ENCODE peak calls at places on chromosomes 2 and 18, in ten cellular contexts. One of them, this sample, is unnamed.

GRCh38 chr18:79964330-79965118 is at the start of gene HSBP1L1:
- DNase-seq in GM12865: peak
- DNase-seq in M059J: peak
- DNase-seq in HT1080: no peak
- DNase-seq in AG04450: no peak
- DNase-seq in amygdala: no peak
- DNase-seq in nucleus accumbens: no peak
- DNase-seq in NCI-H1105 treated with DMSO at 0.1 percent for 48 hours: no peak
- DNase-seq in dorsolateral prefrontal cortex: no peak
- DNase-seq in smooth muscle cell of the brain vasculature: no peak
- DNase-seq in this sample: no peak

GRCh38 chr2:112749755-112750559 is 14.5 kb downstream of the CKAP2L start:
- DNase-seq in HT1080: peak
- DNase-seq in dorsolateral prefrontal cortex: peak
- DNase-seq in nucleus accumbens: peak
- DNase-seq in M059J: peak
- DNase-seq in NCI-H1105 treated with DMSO at 0.1 percent for 48 hours: peak
- DNase-seq in GM12865: peak
- DNase-seq in amygdala: peak
- DNase-seq in AG04450: peak
- DNase-seq in smooth muscle cell of the brain vasculature: peak
- DNase-seq in this sample: no peak

GRCh38 chr18:6843308-6843707 is 113.8 kb downstream of the ARHGAP28 start:
- DNase-seq in nucleus accumbens: no peak
- DNase-seq in dorsolateral prefrontal cortex: no peak
- DNase-seq in NCI-H1105 treated with DMSO at 0.1 percent for 48 hours: no peak
- DNase-seq in smooth muscle cell of the brain vasculature: no peak
- DNase-seq in M059J: no peak
- DNase-seq in amygdala: no peak
- DNase-seq in GM12865: no peak
- DNase-seq in HT1080: no peak
- DNase-seq in AG04450: no peak
- DNase-seq in this sample: no peak

GRCh38 chr2:237291138-237291792 is 122.7 kb downstream of the COL6A3 start:
- DNase-seq in M059J: peak
- DNase-seq in AG04450: peak
- DNase-seq in amygdala: peak
- DNase-seq in dorsolateral prefrontal cortex: peak
- DNase-seq in GM12865: no peak
- DNase-seq in NCI-H1105 treated with DMSO at 0.1 percent for 48 hours: peak
- DNase-seq in smooth muscle cell of the brain vasculature: peak
- DNase-seq in HT1080: peak
- DNase-seq in nucleus accumbens: peak
- DNase-seq in this sample: peak

GRCh38 chr2:159744363-159744762 is 32.1 kb downstream of the MARCHF7 start:
- DNase-seq in GM12865: no peak
- DNase-seq in nucleus accumbens: no peak
- DNase-seq in M059J: peak
- DNase-seq in HT1080: peak
- DNase-seq in smooth muscle cell of the brain vasculature: peak
- DNase-seq in dorsolateral prefrontal cortex: no peak
- DNase-seq in NCI-H1105 treated with DMSO at 0.1 percent for 48 hours: no peak
- DNase-seq in amygdala: no peak
- DNase-seq in AG04450: no peak
- DNase-seq in this sample: no peak

GRCh38 chr2:223474893-223475292 is 127.3 kb downstream of the SCG2 start:
- DNase-seq in dorsolateral prefrontal cortex: no peak
- DNase-seq in GM12865: no peak
- DNase-seq in amygdala: no peak
- DNase-seq in smooth muscle cell of the brain vasculature: no peak
- DNase-seq in NCI-H1105 treated with DMSO at 0.1 percent for 48 hours: no peak
- DNase-seq in AG04450: no peak
- DNase-seq in nucleus accumbens: no peak
- DNase-seq in HT1080: no peak
- DNase-seq in M059J: no peak
- DNase-seq in this sample: no peak

GRCh38 chr18:60996822-60997221 is 336.4 kb upstream of the CDH20 start:
- DNase-seq in M059J: no peak
- DNase-seq in HT1080: no peak
- DNase-seq in nucleus accumbens: no peak
- DNase-seq in GM12865: no peak
- DNase-seq in dorsolateral prefrontal cortex: no peak
- DNase-seq in NCI-H1105 treated with DMSO at 0.1 percent for 48 hours: no peak
- DNase-seq in AG04450: no peak
- DNase-seq in smooth muscle cell of the brain vasculature: no peak
- DNase-seq in amygdala: no peak
- DNase-seq in this sample: no peak

GRCh38 chr2:145524836-145525235 is 1004.9 kb upstream of the ZEB2 start:
- DNase-seq in GM12865: no peak
- DNase-seq in smooth muscle cell of the brain vasculature: no peak
- DNase-seq in NCI-H1105 treated with DMSO at 0.1 percent for 48 hours: no peak
- DNase-seq in nucleus accumbens: no peak
- DNase-seq in dorsolateral prefrontal cortex: no peak
- DNase-seq in amygdala: no peak
- DNase-seq in AG04450: no peak
- DNase-seq in HT1080: no peak
- DNase-seq in M059J: no peak
- DNase-seq in this sample: no peak

GRCh38 chr18:56302161-56302560 is 336.2 kb downstream of the TXNL1 start:
- DNase-seq in M059J: no peak
- DNase-seq in HT1080: no peak
- DNase-seq in AG04450: no peak
- DNase-seq in nucleus accumbens: no peak
- DNase-seq in dorsolateral prefrontal cortex: peak
- DNase-seq in NCI-H1105 treated with DMSO at 0.1 percent for 48 hours: no peak
- DNase-seq in GM12865: no peak
- DNase-seq in amygdala: no peak
- DNase-seq in smooth muscle cell of the brain vasculature: no peak
- DNase-seq in this sample: no peak

GRCh38 chr2:170122883-170123547 is 54.9 kb upstream of the MYO3B start:
- DNase-seq in nucleus accumbens: no peak
- DNase-seq in smooth muscle cell of the brain vasculature: no peak
- DNase-seq in amygdala: no peak
- DNase-seq in AG04450: peak
- DNase-seq in M059J: peak
- DNase-seq in HT1080: peak
- DNase-seq in dorsolateral prefrontal cortex: no peak
- DNase-seq in GM12865: no peak
- DNase-seq in NCI-H1105 treated with DMSO at 0.1 percent for 48 hours: no peak
- DNase-seq in this sample: no peak

GRCh38 chr18:54381640-54382039 is 23.9 kb downstream of the C18orf54 start:
- DNase-seq in nucleus accumbens: no peak
- DNase-seq in AG04450: no peak
- DNase-seq in M059J: no peak
- DNase-seq in smooth muscle cell of the brain vasculature: no peak
- DNase-seq in HT1080: no peak
- DNase-seq in amygdala: no peak
- DNase-seq in NCI-H1105 treated with DMSO at 0.1 percent for 48 hours: no peak
- DNase-seq in GM12865: no peak
- DNase-seq in dorsolateral prefrontal cortex: no peak
- DNase-seq in this sample: no peak

This sample was measured in NCI-H187 treated with DMSO at 0.1 percent for 48 hours.